ENCODE peak calls at places on chromosomes 16 and 17, in ten cellular contexts. R, G, Z, C, Q, J, H, M, P and I are unnamed samples.

GRCh38 chr16:1929105-1929504 is 10.9 kb upstream of the HS3ST6 start:
- DNase-seq in R (no peak), G (no peak), Z (no peak), C (no peak), Q (no peak), J (no peak), H (no peak), M (peak), P (peak), I (no peak)

GRCh38 chr17:8916470-8916869 is 49.0 kb upstream of the PIK3R6 start:
- DNase-seq in R (no peak), G (no peak), Z (no peak), C (no peak), Q (no peak), J (no peak), H (no peak), M (no peak), P (no peak), I (no peak)

GRCh38 chr17:27230996-27231395 is 62.9 kb upstream of the WSB1 start:
- DNase-seq in R (no peak), G (no peak), Z (no peak), C (no peak), Q (no peak), J (no peak), H (no peak), M (no peak), P (no peak), I (no peak)

GRCh38 chr17:63549289-63549945 is 860 bp upstream of the DCAF7 start:
- DNase-seq in R (no peak), G (no peak), Z (no peak), C (no peak), Q (no peak), J (no peak), H (no peak), M (peak), P (no peak), I (no peak)

GRCh38 chr17:62718420-62718819 is 89.7 kb downstream of the MARCHF10 start:
- DNase-seq in R (no peak), G (peak), Z (no peak), C (no peak), Q (no peak), J (no peak), H (no peak), M (no peak), P (no peak), I (no peak)

GRCh38 chr16:71474864-71475263 is 12.8 kb upstream of the ZNF23 start:
- DNase-seq in R (no peak), G (peak), Z (peak), C (no peak), Q (peak), J (no peak), H (no peak), M (no peak), P (no peak), I (no peak)

GRCh38 chr16:66845791-66846221 is 1.6 kb downstream of the CA7 start:
- DNase-seq in R (no peak), G (no peak), Z (no peak), C (no peak), Q (no peak), J (no peak), H (no peak), M (no peak), P (no peak), I (no peak)

GRCh38 chr16:4313563-4314531 is 2.0 kb upstream of the GLIS2 start:
- DNase-seq in R (peak), G (no peak), Z (no peak), C (peak), Q (no peak), J (no peak), H (peak), M (peak), P (no peak), I (peak)

GRCh38 chr17:33874617-33875060 is 380.4 kb upstream of the CCL2 start:
- DNase-seq in R (no peak), G (no peak), Z (no peak), C (no peak), Q (no peak), J (no peak), H (no peak), M (peak), P (no peak), I (no peak)

GRCh38 chr16:17607075-17607509 is 136.3 kb upstream of the XYLT1 start:
- DNase-seq in R (no peak), G (no peak), Z (no peak), C (no peak), Q (no peak), J (no peak), H (no peak), M (no peak), P (no peak), I (no peak)

GRCh38 chr17:74386397-74386796 is 19.1 kb downstream of the GPR142 start:
- DNase-seq in R (peak), G (no peak), Z (no peak), C (no peak), Q (no peak), J (no peak), H (no peak), M (no peak), P (no peak), I (no peak)

GRCh38 chr17:9343513-9343912 is 232.1 kb downstream of the STX8 start:
- DNase-seq in R (no peak), G (peak), Z (no peak), C (peak), Q (no peak), J (no peak), H (no peak), M (peak), P (peak), I (peak)

GRCh38 chr17:70076189-70076588 is 1.2 kb downstream of the KCNJ16 start:
- DNase-seq in R (no peak), G (peak), Z (no peak), C (no peak), Q (no peak), J (no peak), H (no peak), M (no peak), P (no peak), I (no peak)

GRCh38 chr17:76422860-76423259 is 30.1 kb downstream of the UBE2O start:
- DNase-seq in R (no peak), G (no peak), Z (no peak), C (no peak), Q (no peak), J (no peak), H (no peak), M (no peak), P (no peak), I (no peak)

GRCh38 chr17:41411072-41411840 is 13.1 kb downstream of the KRT37 start:
- DNase-seq in R (no peak), G (no peak), Z (no peak), C (no peak), Q (no peak), J (no peak), H (no peak), M (no peak), P (no peak), I (no peak)

GRCh38 chr16:51773491-51773890 is 622.4 kb upstream of the SALL1 start:
- DNase-seq in R (no peak), G (no peak), Z (no peak), C (peak), Q (no peak), J (no peak), H (no peak), M (no peak), P (no peak), I (no peak)

GRCh38 chr17:8681175-8681949 is 50.8 kb upstream of the MYH10 start:
- DNase-seq in R (peak), G (peak), Z (no peak), C (no peak), Q (no peak), J (no peak), H (no peak), M (no peak), P (peak), I (no peak)

GRCh38 chr17:68509151-68510057 is 2.8 kb upstream of the PRKAR1A start:
- DNase-seq in R (peak), G (no peak), Z (peak), C (no peak), Q (no peak), J (no peak), H (no peak), M (peak), P (no peak), I (peak)

GRCh38 chr17:68512967-68513474 is 791 bp downstream of the PRKAR1A start:
- DNase-seq in R (no peak), G (peak), Z (peak), C (no peak), Q (no peak), J (no peak), H (no peak), M (peak), P (peak), I (no peak)

GRCh38 chr17:68512247-68512966 is at the start of gene PRKAR1A:
- DNase-seq in R (peak), G (peak), Z (peak), C (peak), Q (peak), J (peak), H (peak), M (peak), P (peak), I (peak)

GRCh38 chr17:68511671-68512246 is 471 bp upstream of the PRKAR1A start:
- DNase-seq in R (peak), G (peak), Z (no peak), C (peak), Q (peak), J (peak), H (peak), M (peak), P (peak), I (peak)

GRCh38 chr17:68511254-68511670 is 968 bp upstream of the PRKAR1A start:
- DNase-seq in R (no peak), G (no peak), Z (no peak), C (no peak), Q (no peak), J (no peak), H (no peak), M (no peak), P (no peak), I (no peak)
- TF ChIP-seq CTCF in R (no peak), G (no peak), Z (no peak), C (no peak), Q (peak), J (no peak), H (peak), M (peak), P (no peak), I (no peak)

GRCh38 chr17:44386182-44386525 is 3.3 kb downstream of the ITGA2B start:
- DNase-seq in R (no peak), G (no peak), Z (no peak), C (no peak), Q (no peak), J (no peak), H (no peak), M (no peak), P (no peak), I (no peak)

GRCh38 chr17:44389723-44390202 is 314 bp upstream of the ITGA2B start:
- DNase-seq in R (no peak), G (no peak), Z (no peak), C (no peak), Q (no peak), J (no peak), H (no peak), M (peak), P (no peak), I (no peak)

GRCh38 chr17:44389281-44389680 is at the start of gene ITGA2B:
- DNase-seq in R (no peak), G (no peak), Z (no peak), C (no peak), Q (no peak), J (no peak), H (no peak), M (no peak), P (no peak), I (no peak)

GRCh38 chr17:44385287-44386181 is 3.9 kb downstream of the ITGA2B start:
- DNase-seq in R (peak), G (peak), Z (peak), C (peak), Q (peak), J (peak), H (peak), M (peak), P (peak), I (peak)

DNA sequence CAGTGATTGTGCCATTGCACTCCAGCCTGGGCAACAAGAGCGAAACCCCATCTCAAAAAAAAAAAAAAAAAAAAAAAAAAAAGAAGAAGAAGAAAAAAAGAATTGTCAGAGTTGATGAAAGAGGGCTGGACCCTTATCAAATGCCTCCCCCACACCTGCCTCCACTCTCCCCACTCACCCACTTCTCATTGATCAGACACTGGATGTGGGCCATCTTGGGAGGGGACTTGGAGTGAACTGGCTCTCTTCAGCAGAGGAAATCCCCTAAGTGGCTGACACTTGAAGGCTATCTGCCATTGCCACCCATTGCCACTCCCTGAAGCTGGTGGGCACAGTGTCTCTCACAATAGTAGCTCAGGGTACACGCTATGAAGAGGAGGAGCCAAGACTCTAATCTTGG is 1.7 kb downstream of the ITGA2B start:
- DNase-seq in R (no peak), G (no peak), Z (no peak), C (no peak), Q (no peak), J (no peak), H (no peak), M (no peak), P (no peak), I (no peak)
- TF ChIP-seq CTCF in R (no peak), G (no peak), Z (no peak), C (no peak), Q (no peak), J (no peak), H (no peak), M (no peak), P (no peak), I (no peak)

GRCh38 chr17:42613699-42614295 is 4.3 kb downstream of the TUBG1 start:
- DNase-seq in R (no peak), G (no peak), Z (no peak), C (no peak), Q (no peak), J (no peak), H (no peak), M (no peak), P (no peak), I (no peak)
- TF ChIP-seq CTCF in R (no peak), G (no peak), Z (no peak), C (no peak), Q (no peak), J (no peak), H (no peak), M (no peak), P (no peak), I (no peak)

GRCh38 chr17:50344712-50345380 is 1.1 kb upstream of the XYLT2 start:
- DNase-seq in R (no peak), G (no peak), Z (no peak), C (no peak), Q (no peak), J (no peak), H (no peak), M (no peak), P (no peak), I (no peak)
- TF ChIP-seq CTCF in R (no peak), G (no peak), Z (no peak), C (no peak), Q (no peak), J (no peak), H (no peak), M (no peak), P (no peak), I (no peak)

DNA sequence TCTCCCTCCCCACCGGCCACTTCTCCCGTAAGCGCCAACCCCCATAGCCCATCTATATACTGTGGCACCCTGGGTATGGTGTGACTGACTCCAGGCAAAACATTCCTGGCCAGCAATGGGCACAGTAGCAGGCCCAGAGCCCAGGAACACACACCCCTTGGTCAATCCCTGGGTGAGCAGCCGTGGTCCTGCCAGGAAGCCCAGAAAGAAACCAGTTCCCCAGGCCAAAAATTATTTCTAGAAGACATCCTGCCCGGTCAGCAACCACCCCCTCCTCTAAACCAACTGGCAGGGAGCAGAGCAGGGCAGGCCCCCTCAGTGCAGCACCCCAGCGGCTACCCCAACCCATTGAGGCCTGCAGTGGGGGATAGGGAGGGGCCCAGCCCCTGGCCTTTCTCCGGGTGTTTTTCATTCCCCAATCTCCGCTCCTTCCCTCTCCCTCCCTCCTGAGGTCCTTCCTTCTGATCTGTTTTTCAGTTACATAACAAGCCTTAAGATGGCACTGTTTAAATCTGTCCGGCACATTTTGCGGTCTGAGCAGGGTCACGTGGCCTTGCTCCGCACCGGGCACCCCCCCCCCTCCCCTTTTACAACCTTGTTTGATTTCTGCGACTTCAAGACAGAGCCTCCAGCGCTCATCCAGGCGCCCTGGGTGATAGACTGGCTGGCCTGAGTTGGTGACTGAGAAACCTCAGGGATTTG is 2.0 kb downstream of the NPTX1 start:
- DNase-seq in R (no peak), G (peak), Z (peak), C (no peak), Q (no peak), J (no peak), H (no peak), M (peak), P (no peak), I (peak)
- TF ChIP-seq CTCF in R (no peak), G (peak), Z (no peak), C (no peak), Q (peak), J (no peak), H (peak), M (no peak), P (no peak), I (no peak)